ENCODE peak calls at places on chromosomes 13 and 19, in eight cellular contexts. M is HFF-Myc; F is mucosa of descending colon; B is stimulated activated CD4-positive, alpha-beta T cell treated with anti-CD3 and anti-CD28 coated beads, Interleukin-4, amount 100 ng/mL, for 4 hours; K is T-helper 9 cell; G is T-helper 1 cell; R is retina; X is aorta. P is an unnamed sample.

GRCh38 chr13:62320129-62320724 is 904.6 kb upstream of the PCDH20 start:
- DNase-seq in M (no peak), F (no peak), B (no peak), K (no peak), G (no peak), R (no peak), X (no peak), P (peak; percentile 24)

GRCh38 chr19:50728084-50728737 is 5.0 kb downstream of the CLEC11A start:
- DNase-seq in M (peak; percentile 63), F (peak; percentile 71), B (peak; percentile 85), K (no peak), G (peak; percentile 15), R (peak; percentile 87), X (peak; percentile 86), P (no peak)

GRCh38 chr19:53019684-53020083 is 6.0 kb downstream of the ERVV-1 start:
- DNase-seq in M (no peak), F (no peak), B (no peak), K (no peak), G (no peak), R (no peak), X (no peak), P (no peak)

GRCh38 chr19:1460033-1460995 is 10.4 kb downstream of the APC2 start:
- DNase-seq in M (no peak), F (no peak), B (no peak), K (no peak), G (no peak), R (no peak), X (no peak), P (no peak)

GRCh38 chr19:54665530-54665929 is 2.7 kb downstream of the LILRB4 start:
- DNase-seq in M (no peak), F (no peak), B (no peak), K (no peak), G (no peak), R (no peak), X (no peak), P (no peak)

GRCh38 chr13:65965496-65965895 is 1264.6 kb downstream of the PCDH9 start:
- DNase-seq in M (no peak), F (no peak), B (no peak), K (no peak), G (no peak), R (no peak), X (no peak), P (no peak)

GRCh38 chr13:78662467-78662866 is 3.5 kb upstream of the OBI1 start:
- DNase-seq in M (no peak), F (no peak), B (no peak), K (no peak), G (no peak), R (no peak), X (no peak), P (no peak)

GRCh38 chr13:51175001-51175400 is 47.2 kb upstream of the FAM124A start:
- DNase-seq in M (no peak), F (no peak), B (no peak), K (no peak), G (no peak), R (no peak), X (no peak), P (no peak)

GRCh38 chr13:74710006-74710405 is 575.8 kb upstream of the KLF12 start:
- DNase-seq in M (no peak), F (no peak), B (no peak), K (no peak), G (no peak), R (no peak), X (no peak), P (no peak)

GRCh38 chr13:110485604-110486003 is 75.9 kb downstream of the RAB20 start:
- DNase-seq in M (no peak), F (no peak), B (no peak), K (no peak), G (no peak), R (no peak), X (no peak), P (no peak)

GRCh38 chr13:59835569-59835968 is 328.2 kb downstream of the DIAPH3 start:
- DNase-seq in M (no peak), F (no peak), B (no peak), K (no peak), G (no peak), R (no peak), X (no peak), P (no peak)

GRCh38 chr13:109345433-109345941 is 440.9 kb downstream of the IRS2 start:
- DNase-seq in M (no peak), F (no peak), B (no peak), K (no peak), G (no peak), R (no peak), X (no peak), P (no peak)

GRCh38 chr13:37647038-37647650 is 48.6 kb upstream of the POSTN start:
- DNase-seq in M (no peak), F (no peak), B (no peak), K (no peak), G (no peak), R (no peak), X (no peak), P (no peak)

GRCh38 chr19:46469541-46470185 is 1.7 kb downstream of the PNMA8A start:
- DNase-seq in M (no peak), F (no peak), B (no peak), K (no peak), G (no peak), R (no peak), X (peak; percentile 68), P (no peak)

GRCh38 chr19:4997297-4997696 is 28.4 kb downstream of the KDM4B start:
- DNase-seq in M (no peak), F (no peak), B (no peak), K (no peak), G (no peak), R (no peak), X (no peak), P (no peak)

P was measured in GM12864.